ENCODE peak calls at places on chromosome 11, in four cellular contexts. G is K562, S is HepG2, Y is GM12878. J is an unnamed sample.

GRCh38 chr11:2304156-2305139 is 2.6 kb downstream of the TSPAN32 start:
- DNase-seq in G (no peak), S (no peak), Y (no peak), J (no peak)

GRCh38 chr11:104529213-104529612 is 365.3 kb upstream of the PDGFD start:
- DNase-seq in G (no peak), S (no peak), Y (no peak), J (no peak)

GRCh38 chr11:110366234-110366633 is 63.5 kb upstream of the FDX1 start:
- DNase-seq in G (no peak), S (no peak), Y (no peak), J (peak; percentile 20)

GRCh38 chr11:70503878-70504240 is 105.5 kb downstream of the CTTN start:
- DNase-seq in G (no peak), S (no peak), Y (no peak), J (no peak)

GRCh38 chr11:11179239-11179638 is 173.8 kb downstream of the CSNK2A3 start:
- DNase-seq in G (no peak), S (no peak), Y (no peak), J (no peak)

GRCh38 chr11:131815631-131816030 is 445.2 kb downstream of the NTM start:
- DNase-seq in G (no peak), S (no peak), Y (no peak), J (no peak)

GRCh38 chr11:116690623-116691022 is 82.2 kb downstream of the BUD13 start:
- DNase-seq in G (no peak), S (no peak), Y (no peak), J (no peak)

GRCh38 chr11:103125462-103125861 is 16.2 kb downstream of the DYNC2H1 start:
- DNase-seq in G (no peak), S (no peak), Y (no peak), J (no peak)

GRCh38 chr11:22076215-22076930 is 116.5 kb upstream of the ANO5 start:
- DNase-seq in G (no peak), S (no peak), Y (no peak), J (no peak)

GRCh38 chr11:63508009-63508408 is 2.1 kb downstream of the LGALS12 start:
- DNase-seq in G (peak; percentile 72), S (peak; percentile 64), Y (no peak), J (peak; percentile 38)

GRCh38 chr11:112631333-112631732 is 329.9 kb upstream of the NCAM1 start:
- DNase-seq in G (no peak), S (no peak), Y (no peak), J (no peak)

GRCh38 chr11:106943089-106943488 is 75.2 kb downstream of the GUCY1A2 start:
- DNase-seq in G (no peak), S (no peak), Y (no peak), J (no peak)

GRCh38 chr11:72413914-72414628 is 20.3 kb downstream of the CLPB start:
- DNase-seq in G (peak; percentile 85), S (peak; percentile 76), Y (no peak), J (peak; percentile 84)

GRCh38 chr11:12587333-12587997 is 86.8 kb upstream of the TEAD1 start:
- DNase-seq in G (no peak), S (no peak), Y (no peak), J (no peak)

GRCh38 chr11:63599211-63600122 is 14.8 kb downstream of the PLAAT3 start:
- DNase-seq in G (peak; percentile 79), S (no peak), Y (no peak), J (no peak)

GRCh38 chr11:33691051-33691864 is 9.4 kb downstream of the C11orf91 start:
- DNase-seq in G (no peak), S (peak; percentile 78), Y (no peak), J (no peak)
- TF ChIP-seq FOXK2 in G (no peak), S (no peak), Y (no peak), J (no peak)

DNA sequence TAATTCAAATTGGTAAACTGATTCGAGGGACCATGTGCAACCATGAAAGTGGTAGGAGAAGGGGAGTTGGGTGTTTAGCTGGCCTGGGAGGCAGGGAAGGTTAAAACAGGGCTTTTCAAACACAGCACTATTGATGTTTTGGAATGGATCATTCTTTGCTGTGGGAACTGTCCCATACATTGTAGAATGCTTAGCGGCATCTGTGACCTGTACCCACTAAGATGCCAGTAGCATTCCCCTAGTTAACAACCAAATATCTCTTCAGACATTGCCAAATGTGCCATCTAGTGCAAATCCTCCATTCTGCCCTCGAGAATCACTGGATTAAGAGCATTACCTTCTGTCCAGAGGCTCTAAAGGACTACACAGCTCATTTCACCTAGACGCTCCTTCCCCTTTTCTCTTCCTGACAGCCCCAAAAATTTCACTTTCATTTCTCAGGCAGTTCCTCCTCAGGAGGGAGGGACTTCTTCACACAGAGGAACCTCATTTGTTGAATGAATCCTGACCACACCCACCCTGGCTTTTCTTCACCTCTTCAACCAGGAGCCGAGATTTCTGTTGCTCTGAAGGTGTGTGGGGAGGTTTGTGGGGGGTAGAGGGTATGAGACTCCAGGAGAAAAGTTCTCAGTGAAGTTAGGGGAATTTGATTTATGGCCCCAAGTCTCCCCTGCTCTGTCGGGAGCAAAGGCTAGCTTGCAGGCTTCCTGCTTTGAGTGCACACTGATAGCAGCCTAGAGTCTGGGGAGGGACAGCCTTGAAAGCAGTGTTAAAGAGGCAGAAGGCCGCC is at the start of gene TRIM34:
- DNase-seq in G (peak; percentile 81), S (no peak), Y (peak; percentile 90), J (peak; percentile 18)
- TF ChIP-seq FOXK2 in G (no peak), S (no peak), Y (no peak), J (no peak)

DNA sequence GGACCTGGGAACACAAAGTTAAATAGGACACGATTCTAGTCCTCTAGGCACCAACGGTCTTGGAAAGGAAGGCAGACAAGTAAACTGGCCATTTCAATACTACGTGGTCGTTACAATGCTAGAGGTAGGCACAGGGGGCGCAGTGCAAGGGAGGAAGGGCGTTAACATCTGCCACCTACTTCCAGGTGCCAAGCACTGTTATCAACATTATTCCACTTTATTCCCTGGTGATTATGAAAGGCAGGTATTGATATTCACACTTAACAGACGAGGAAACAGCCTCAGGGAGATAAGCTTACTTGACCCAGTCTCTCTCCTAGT is 760 bp upstream of the TAF10 start:
- DNase-seq in G (no peak), S (peak; percentile 50), Y (no peak), J (no peak)
- TF ChIP-seq FOXK2 in G (no peak), S (no peak), Y (no peak), J (no peak)

GRCh38 chr11:93001812-93002211 is 32.4 kb downstream of the MTNR1B start:
- DNase-seq in G (no peak), S (no peak), Y (no peak), J (no peak)

GRCh38 chr11:93002380-93002779 is 32.9 kb downstream of the MTNR1B start:
- DNase-seq in G (no peak), S (no peak), Y (no peak), J (no peak)

GRCh38 chr11:93000511-93001476 is 31.3 kb downstream of the MTNR1B start:
- DNase-seq in G (peak; percentile 53), S (peak; percentile 10), Y (no peak), J (no peak)

DNA sequence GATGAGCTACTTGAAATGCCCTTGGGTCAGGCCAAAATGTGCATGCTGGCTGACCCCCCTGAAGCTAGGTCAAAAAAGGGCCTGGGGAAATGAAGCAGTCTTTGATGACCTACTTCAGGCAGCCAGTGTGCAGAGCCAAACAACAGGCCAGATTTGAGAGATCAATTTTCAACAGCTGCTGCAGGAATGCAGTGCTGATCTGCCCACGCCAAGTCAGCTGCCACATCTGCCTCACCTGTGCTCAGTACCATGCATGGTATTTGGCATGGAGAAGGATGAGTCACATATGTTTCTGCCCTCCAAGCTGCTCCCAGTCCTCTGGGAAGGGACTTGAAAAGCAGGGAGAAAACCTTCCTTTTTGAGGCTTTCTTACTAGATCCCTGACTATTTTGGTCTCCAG is 35.8 kb downstream of the MTNR1B start:
- DNase-seq in G (no peak), S (no peak), Y (no peak), J (no peak)
- TF ChIP-seq FOXK2 in G (no peak), S (no peak), Y (no peak), J (no peak)

GRCh38 chr11:404551-405264 is 10.1 kb downstream of the SIGIRR start:
- DNase-seq in G (no peak), S (no peak), Y (no peak), J (no peak)

GRCh38 chr11:403761-404431 is 9.9 kb downstream of the PKP3 start:
- DNase-seq in G (no peak), S (no peak), Y (no peak), J (no peak)

GRCh38 chr11:405976-406795 is 8.6 kb downstream of the SIGIRR start:
- DNase-seq in G (no peak), S (no peak), Y (no peak), J (no peak)

GRCh38 chr11:406796-407650 is 7.8 kb downstream of the SIGIRR start:
- DNase-seq in G (peak; percentile 95), S (no peak), Y (peak; percentile 37), J (peak; percentile 98)

GRCh38 chr11:405323-405975 is 9.3 kb downstream of the SIGIRR start:
- DNase-seq in G (no peak), S (no peak), Y (no peak), J (no peak)
- TF ChIP-seq FOXK2 in G (no peak), S (no peak), Y (no peak), J (no peak)

GRCh38 chr11:96178014-96178745 is 164.8 kb downstream of the MAML2 start:
- DNase-seq in G (no peak), S (no peak), Y (no peak), J (peak; percentile 28)
- TF ChIP-seq FOXK2 in G (no peak), S (no peak), Y (no peak), J (no peak)

GRCh38 chr11:129849447-129850130 is 33.9 kb downstream of the TMEM45B start:
- DNase-seq in G (no peak), S (no peak), Y (no peak), J (no peak)

GRCh38 chr11:129842138-129842537 is 26.5 kb downstream of the TMEM45B start:
- DNase-seq in G (no peak), S (no peak), Y (no peak), J (no peak)

GRCh38 chr11:129852125-129852740 is 36.6 kb downstream of the TMEM45B start:
- DNase-seq in G (no peak), S (no peak), Y (no peak), J (no peak)

DNA sequence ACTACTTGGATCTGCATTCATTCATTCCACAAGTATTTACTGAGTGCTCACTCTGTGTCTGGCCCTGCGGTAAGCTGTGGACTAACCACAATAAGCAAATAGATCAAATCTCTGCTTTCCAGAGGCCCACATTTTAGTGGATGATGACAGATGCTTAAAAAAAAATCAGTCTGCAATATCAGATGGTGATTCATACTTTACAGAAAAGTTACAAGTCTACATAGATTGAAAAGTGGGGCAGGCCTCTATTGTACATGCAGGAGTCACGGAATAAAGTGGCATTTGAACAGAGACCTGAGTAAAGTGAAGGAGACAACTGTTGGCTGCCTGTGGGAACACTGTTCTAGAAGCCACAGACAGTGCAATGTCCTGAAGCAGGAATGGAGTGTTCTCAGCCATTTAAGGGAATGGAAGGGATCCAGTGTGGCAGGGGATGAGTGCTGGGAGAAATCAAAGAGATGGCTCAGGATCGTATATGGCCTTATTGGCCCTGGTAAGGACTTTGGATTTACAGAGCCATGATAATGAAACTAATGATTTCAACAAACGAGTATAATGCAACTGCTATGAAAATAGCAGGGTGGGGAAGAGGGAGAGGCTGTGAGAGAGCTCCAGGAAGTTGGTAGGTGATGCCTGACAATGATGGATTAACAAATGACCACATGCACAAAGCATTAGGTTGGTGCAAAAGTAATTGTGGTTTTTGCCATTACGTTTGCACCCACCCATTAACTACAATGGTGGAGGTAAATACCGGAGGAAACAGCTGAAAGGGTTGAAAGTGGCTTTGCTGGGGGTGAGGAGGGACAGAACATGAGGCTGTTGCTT is 31.1 kb downstream of the TMEM45B start:
- DNase-seq in G (no peak), S (peak; percentile 83), Y (peak; percentile 17), J (no peak)
- TF ChIP-seq FOXK2 in G (no peak), S (no peak), Y (no peak), J (no peak)